ENCODE peak calls at places on chromosomes 3 and 15, in six cellular contexts. S, I, W, U, M and X are unnamed samples. For H3K36me3, the result is how much of the 10 kb centered on the place peaks cover.

GRCh38 chr15:33100314-33100713 is 94.2 kb downstream of the FMN1 start:
- DNase-seq in S (no peak), I (no peak), W (no peak), U (no peak), M (no peak), X (no peak)

GRCh38 chr15:52021128-52021671 is 2.2 kb downstream of the MAPK6 start:
- DNase-seq in S (peak), I (peak), W (peak), U (no peak), M (no peak), X (peak)

GRCh38 chr15:83904107-83904720 is 250.3 kb downstream of the ADAMTSL3 start:
- DNase-seq in S (no peak), I (peak), W (no peak), U (peak), M (no peak), X (no peak)

GRCh38 chr15:49301562-49301961 is 121.5 kb upstream of the FGF7 start:
- DNase-seq in S (peak), I (no peak), W (no peak), U (no peak), M (no peak), X (no peak)

GRCh38 chr3:22620498-22620897 is 582.6 kb upstream of the UBE2E2 start:
- DNase-seq in S (no peak), I (no peak), W (no peak), U (no peak), M (no peak), X (no peak)

GRCh38 chr3:157075693-157076420 is 84.1 kb downstream of the CCNL1 start:
- DNase-seq in S (no peak), I (no peak), W (no peak), U (no peak), M (peak), X (no peak)

GRCh38 chr3:130839815-130840214 is 54.1 kb upstream of the ATP2C1 start:
- DNase-seq in S (no peak), I (no peak), W (no peak), U (no peak), M (no peak), X (no peak)

GRCh38 chr15:59894835-59895234 is 109.3 kb upstream of the FOXB1 start:
- DNase-seq in S (no peak), I (no peak), W (no peak), U (no peak), M (no peak), X (no peak)

GRCh38 chr3:110821586-110821985 is 250.0 kb upstream of the NECTIN3 start:
- DNase-seq in S (no peak), I (no peak), W (no peak), U (no peak), M (no peak), X (no peak)

GRCh38 chr15:41794081-41794480 is 19.8 kb downstream of the MAPKBP1 start:
- DNase-seq in S (no peak), I (no peak), W (no peak), U (no peak), M (no peak), X (no peak)
- H3K36me3 ChIP-seq in S (under half), I (under half), W (under half), U (under half), M (under half), X (under half)

GRCh38 chr3:106729481-106729880 is 647.8 kb upstream of the CCDC54 start:
- DNase-seq in S (no peak), I (no peak), W (no peak), U (no peak), M (no peak), X (no peak)

GRCh38 chr3:106734712-106735111 is 642.5 kb upstream of the CCDC54 start:
- DNase-seq in S (no peak), I (no peak), W (no peak), U (no peak), M (no peak), X (no peak)

GRCh38 chr3:106728315-106728821 is 648.9 kb upstream of the CCDC54 start:
- DNase-seq in S (no peak), I (no peak), W (no peak), U (no peak), M (no peak), X (no peak)

DNA sequence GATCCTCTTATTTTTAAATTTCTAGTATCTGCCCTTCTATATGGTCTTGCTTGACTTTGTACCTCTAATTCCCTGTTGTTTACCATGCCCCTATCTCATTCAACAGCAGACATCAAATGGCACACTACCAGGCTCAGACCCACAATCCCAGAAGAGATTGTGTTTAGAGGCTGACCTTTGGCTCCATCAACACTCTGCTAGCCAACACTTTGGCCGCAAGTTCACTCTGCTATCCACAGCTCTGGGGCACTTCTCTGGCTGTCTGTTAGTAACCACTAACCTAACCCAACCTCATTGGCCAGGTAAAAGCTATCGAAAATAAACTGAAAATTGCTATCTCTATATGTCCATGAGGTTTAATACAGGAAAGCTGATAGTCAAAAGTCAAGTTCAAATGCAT is 646.0 kb upstream of the CCDC54 start:
- DNase-seq in S (no peak), I (no peak), W (no peak), U (no peak), M (no peak), X (no peak)
- H3K27ac ChIP-seq in S (no peak), I (no peak), W (no peak), U (no peak), M (no peak), X (no peak)

GRCh38 chr3:150602426-150603089 is 563 bp upstream of the SELENOT start:
- DNase-seq in S (no peak), I (no peak), W (no peak), U (no peak), M (no peak), X (no peak)

GRCh38 chr3:150605998-150606641 is 3.0 kb downstream of the SELENOT start:
- DNase-seq in S (no peak), I (no peak), W (no peak), U (no peak), M (no peak), X (no peak)

GRCh38 chr3:150603888-150604319 is 783 bp downstream of the SELENOT start:
- DNase-seq in S (peak), I (no peak), W (peak), U (no peak), M (no peak), X (no peak)

GRCh38 chr3:150599611-150600297 is 3.4 kb upstream of the SELENOT start:
- DNase-seq in S (peak), I (no peak), W (no peak), U (no peak), M (no peak), X (peak)

GRCh38 chr3:150603090-150603887 is at the start of gene SELENOT:
- DNase-seq in S (peak), I (peak), W (peak), U (peak), M (peak), X (peak)
- TF ChIP-seq POLR2A in S (peak), I (peak), W (peak), U (peak), M (peak), X (peak)

GRCh38 chr3:183808355-183808754 is 17.0 kb downstream of the MAP6D1 start:
- DNase-seq in S (no peak), I (no peak), W (no peak), U (no peak), M (no peak), X (no peak)
- H3K36me3 ChIP-seq in S (half or more), I (under half), W (under half), U (under half), M (under half), X (under half)